ENCODE peak calls at places on chromosomes 3 and 15, in four cellular contexts. M is activated CD8-positive, alpha-beta memory T cell treated with anti-CD3 and anti-CD28 coated beads for 4 hours; R is GM19239; O is astrocyte. X is an unnamed sample.

GRCh38 chr15:49627407-49627877 is 6.6 kb downstream of the DTWD1 start:
- DNase-seq in O (peak), R (no peak), M (no peak), X (no peak)

GRCh38 chr3:12677616-12678015 is 13.7 kb upstream of the RAF1 start:
- DNase-seq in O (no peak), R (no peak), M (no peak), X (no peak)

GRCh38 chr15:74302821-74303359 is 64.6 kb downstream of the CYP11A1 start:
- DNase-seq in M (no peak), O (no peak), R (peak), X (peak)

GRCh38 chr3:165446555-165446954 is 250.4 kb upstream of the SLITRK3 start:
- DNase-seq in R (no peak), O (no peak), M (no peak), X (no peak)

GRCh38 chr15:38069001-38069400 is 134.6 kb downstream of the TMCO5A start:
- DNase-seq in M (no peak), R (peak), O (peak), X (peak)

GRCh38 chr15:68187559-68187958 is 17.6 kb downstream of the CALML4 start:
- DNase-seq in M (no peak), O (peak), R (no peak), X (no peak)

GRCh38 chr3:163476179-163476578 is 1602.1 kb downstream of the SI start:
- DNase-seq in O (no peak), R (no peak), M (no peak), X (no peak)

GRCh38 chr3:16429086-16429485 is 84.4 kb downstream of the RFTN1 start:
- DNase-seq in R (no peak), M (no peak), O (peak), X (no peak)

GRCh38 chr15:71739355-71739754 is 71.0 kb upstream of the NR2E3 start:
- DNase-seq in O (no peak), R (no peak), M (no peak), X (no peak)

GRCh38 chr15:68821190-68821897 is 649 bp upstream of the ANP32A start:
- DNase-seq in M (no peak), O (no peak), R (no peak), X (no peak)

GRCh38 chr3:134563614-134564013 is 77.8 kb downstream of the CEP63 start:
- DNase-seq in M (no peak), O (no peak), R (no peak), X (no peak)

GRCh38 chr3:56610669-56611335 is 53.8 kb downstream of the CCDC66 start:
- DNase-seq in M (no peak), R (no peak), O (no peak), X (no peak)

GRCh38 chr15:91478717-91479191 is 374.8 kb upstream of the SLCO3A1 start:
- DNase-seq in M (no peak), O (no peak), R (no peak), X (no peak)

GRCh38 chr3:29170894-29171582 is 109.8 kb upstream of the RBMS3 start:
- DNase-seq in R (no peak), O (peak), M (no peak), X (no peak)

GRCh38 chr3:30299674-30300423 is 306.6 kb upstream of the TGFBR2 start:
- DNase-seq in O (peak), R (no peak), M (no peak), X (no peak)

GRCh38 chr15:63600646-63601025 is 3.4 kb downstream of the FBXL22 start:
- DNase-seq in O (peak), M (peak), R (peak), X (peak)

GRCh38 chr3:8709801-8710524 is 23.6 kb upstream of the CAV3 start:
- DNase-seq in M (no peak), O (no peak), R (no peak), X (peak)

GRCh38 chr3:39806820-39807219 is 2.6 kb upstream of the MYRIP start:
- DNase-seq in M (no peak), R (no peak), O (no peak), X (no peak)

GRCh38 chr15:58628206-58629057 is 121.1 kb downstream of the ADAM10 start:
- DNase-seq in R (no peak), O (no peak), M (no peak), X (no peak)

GRCh38 chr15:63019539-63020109 is 22.9 kb upstream of the TPM1 start:
- DNase-seq in R (no peak), M (no peak), O (peak), X (no peak)

GRCh38 chr3:17478673-17479072 is 263.8 kb downstream of the TBC1D5 start:
- DNase-seq in M (no peak), O (peak), R (no peak), X (no peak)

GRCh38 chr3:99502871-99503270 is 135.5 kb upstream of the COL8A1 start:
- DNase-seq in M (no peak), O (no peak), R (no peak), X (no peak)

GRCh38 chr15:99452728-99453643 is 112.8 kb upstream of the MEF2A start:
- DNase-seq in M (no peak), O (peak), R (peak), X (peak)

GRCh38 chr15:36080759-36081158 is 498.7 kb upstream of the CDIN1 start:
- DNase-seq in M (no peak), R (no peak), O (peak), X (no peak)

GRCh38 chr3:33403756-33404155 is 36.4 kb downstream of the UBP1 start:
- DNase-seq in O (peak), R (no peak), M (no peak), X (no peak)

GRCh38 chr3:131730581-131730980 is 227.8 kb upstream of the MRPL3 start:
- DNase-seq in M (no peak), O (no peak), R (no peak), X (no peak)

X was measured in germinal center.